ENCODE peak calls at places on chromosomes 3 and 15, in four cellular contexts. One of them, this sample, is unnamed.
A peak's percentile ranks its signal among the peaks of the same experiment; 100 is the strongest.

GRCh38 chr3:44931791-44932190 is 44.2 kb downstream of the ZDHHC3 start:
- DNase-seq in A673: no peak
- DNase-seq in fibroblast of lung: no peak
- DNase-seq in Peyer's patch: no peak
- DNase-seq in this sample: no peak

GRCh38 chr3:36729204-36730056 is 34.9 kb downstream of the DCLK3 start:
- DNase-seq in A673: peak; percentile 69
- DNase-seq in fibroblast of lung: peak; percentile 49
- DNase-seq in Peyer's patch: no peak
- DNase-seq in this sample: peak; percentile 28

GRCh38 chr3:57029924-57030323 is 30.5 kb upstream of the SPATA12 start:
- DNase-seq in fibroblast of lung: no peak
- DNase-seq in A673: no peak
- DNase-seq in Peyer's patch: no peak
- DNase-seq in this sample: no peak

GRCh38 chr15:39587291-39587909 is 6.5 kb downstream of the THBS1 start:
- DNase-seq in fibroblast of lung: peak; percentile 15
- DNase-seq in A673: no peak
- DNase-seq in Peyer's patch: no peak
- DNase-seq in this sample: no peak

GRCh38 chr3:10992946-10993728 is 589 bp downstream of the SLC6A1 start:
- DNase-seq in fibroblast of lung: no peak
- DNase-seq in A673: no peak
- DNase-seq in Peyer's patch: no peak
- DNase-seq in this sample: no peak

GRCh38 chr15:85754993-85755392 is 39.7 kb downstream of the KLHL25 start:
- DNase-seq in fibroblast of lung: no peak
- DNase-seq in Peyer's patch: peak; percentile 37
- DNase-seq in A673: no peak
- DNase-seq in this sample: no peak

GRCh38 chr3:33360136-33360825 is 79.9 kb downstream of the UBP1 start:
- DNase-seq in Peyer's patch: no peak
- DNase-seq in A673: no peak
- DNase-seq in fibroblast of lung: peak; percentile 91
- DNase-seq in this sample: peak; percentile 88

GRCh38 chr15:55526559-55527036 is 18.6 kb upstream of the DNAAF4 start:
- DNase-seq in Peyer's patch: no peak
- DNase-seq in fibroblast of lung: peak; percentile 62
- DNase-seq in A673: peak; percentile 77
- DNase-seq in this sample: peak; percentile 39

GRCh38 chr15:63372753-63373152 is 8.9 kb downstream of the CA12 start:
- DNase-seq in Peyer's patch: no peak
- DNase-seq in A673: peak; percentile 14
- DNase-seq in fibroblast of lung: peak; percentile 66
- DNase-seq in this sample: no peak

GRCh38 chr3:48268381-48268935 is 27.6 kb downstream of the ZNF589 start:
- DNase-seq in A673: peak; percentile 33
- DNase-seq in fibroblast of lung: peak; percentile 22
- DNase-seq in Peyer's patch: peak; percentile 76
- DNase-seq in this sample: peak; percentile 99

GRCh38 chr3:43892061-43892460 is 201.3 kb downstream of the ABHD5 start:
- DNase-seq in A673: no peak
- DNase-seq in fibroblast of lung: no peak
- DNase-seq in Peyer's patch: no peak
- DNase-seq in this sample: no peak

GRCh38 chr15:72285402-72285801 is 13.0 kb upstream of the PARP6 start:
- DNase-seq in fibroblast of lung: no peak
- DNase-seq in A673: no peak
- DNase-seq in Peyer's patch: no peak
- DNase-seq in this sample: no peak

GRCh38 chr15:55661431-55661830 is 73.3 kb upstream of the PYGO1 start:
- DNase-seq in Peyer's patch: no peak
- DNase-seq in fibroblast of lung: peak; percentile 65
- DNase-seq in A673: peak; percentile 58
- DNase-seq in this sample: no peak

GRCh38 chr15:100764778-100765457 is 114.7 kb upstream of the ALDH1A3 start:
- DNase-seq in fibroblast of lung: peak; percentile 95
- DNase-seq in Peyer's patch: no peak
- DNase-seq in A673: peak; percentile 19
- DNase-seq in this sample: no peak

GRCh38 chr3:190883973-190884832 is 21.7 kb upstream of the GMNC start:
- DNase-seq in fibroblast of lung: peak; percentile 38
- DNase-seq in Peyer's patch: no peak
- DNase-seq in A673: peak; percentile 90
- DNase-seq in this sample: peak; percentile 25

GRCh38 chr3:17782751-17783150 is 40.3 kb upstream of the TBC1D5 start:
- DNase-seq in Peyer's patch: no peak
- DNase-seq in A673: no peak
- DNase-seq in fibroblast of lung: no peak
- DNase-seq in this sample: no peak

GRCh38 chr3:14397531-14397930 is 4.9 kb upstream of the SLC6A6 start:
- DNase-seq in Peyer's patch: no peak
- DNase-seq in fibroblast of lung: no peak
- DNase-seq in A673: no peak
- DNase-seq in this sample: no peak

GRCh38 chr3:39638286-39638685 is 170.8 kb downstream of the MOBP start:
- DNase-seq in fibroblast of lung: peak; percentile 23
- DNase-seq in A673: no peak
- DNase-seq in Peyer's patch: no peak
- DNase-seq in this sample: no peak

GRCh38 chr15:38378162-38378560 is 75.8 kb upstream of the FAM98B start:
- DNase-seq in fibroblast of lung: peak; percentile 27
- DNase-seq in A673: peak; percentile 18
- DNase-seq in Peyer's patch: no peak
- DNase-seq in this sample: no peak

GRCh38 chr15:63503739-63504246 is 600 bp upstream of the USP3 start:
- DNase-seq in fibroblast of lung: peak; percentile 89
- DNase-seq in Peyer's patch: no peak
- DNase-seq in A673: peak; percentile 62
- DNase-seq in this sample: peak; percentile 83

GRCh38 chr3:153896197-153896596 is 225.0 kb upstream of the ARHGEF26 start:
- DNase-seq in Peyer's patch: no peak
- DNase-seq in A673: no peak
- DNase-seq in fibroblast of lung: no peak
- DNase-seq in this sample: no peak

GRCh38 chr3:26087751-26088150 is 297.9 kb downstream of the OXSM start:
- DNase-seq in fibroblast of lung: no peak
- DNase-seq in Peyer's patch: no peak
- DNase-seq in A673: no peak
- DNase-seq in this sample: no peak

GRCh38 chr3:54999159-54999558 is 71.3 kb upstream of the LRTM1 start:
- DNase-seq in A673: peak; percentile 46
- DNase-seq in fibroblast of lung: peak; percentile 96
- DNase-seq in Peyer's patch: no peak
- DNase-seq in this sample: peak; percentile 45

GRCh38 chr3:102179321-102180290 is 255.2 kb upstream of the ZPLD1 start:
- DNase-seq in Peyer's patch: no peak
- DNase-seq in A673: peak; percentile 56
- DNase-seq in fibroblast of lung: peak; percentile 63
- DNase-seq in this sample: no peak

GRCh38 chr3:78765671-78766485 is 1001.9 kb downstream of the ROBO1 start:
- DNase-seq in Peyer's patch: no peak
- DNase-seq in fibroblast of lung: no peak
- DNase-seq in A673: no peak
- DNase-seq in this sample: no peak

GRCh38 chr3:16303037-16303436 is 38.0 kb downstream of the OXNAD1 start:
- DNase-seq in Peyer's patch: no peak
- DNase-seq in A673: no peak
- DNase-seq in fibroblast of lung: peak; percentile 34
- DNase-seq in this sample: no peak

GRCh38 chr3:157201648-157202278 is 41.8 kb upstream of the CCNL1 start:
- DNase-seq in Peyer's patch: no peak
- DNase-seq in fibroblast of lung: peak; percentile 58
- DNase-seq in A673: peak; percentile 72
- DNase-seq in this sample: peak; percentile 28

GRCh38 chr3:129446926-129447325 is 6.9 kb downstream of the IFT122 start:
- DNase-seq in Peyer's patch: no peak
- DNase-seq in fibroblast of lung: no peak
- DNase-seq in A673: no peak
- DNase-seq in this sample: no peak

GRCh38 chr3:56921573-56922571 is 120.1 kb upstream of the ARHGEF3 start:
- DNase-seq in Peyer's patch: no peak
- DNase-seq in A673: no peak
- DNase-seq in fibroblast of lung: peak; percentile 82
- DNase-seq in this sample: no peak

GRCh38 chr3:85090495-85090894 is 131.7 kb downstream of the CADM2 start:
- DNase-seq in A673: no peak
- DNase-seq in fibroblast of lung: no peak
- DNase-seq in Peyer's patch: no peak
- DNase-seq in this sample: no peak

GRCh38 chr15:33089878-33090757 is 104.4 kb downstream of the FMN1 start:
- DNase-seq in Peyer's patch: no peak
- DNase-seq in A673: peak; percentile 74
- DNase-seq in fibroblast of lung: peak; percentile 54
- DNase-seq in this sample: peak; percentile 79

GRCh38 chr15:90598053-90598577 is 68.4 kb downstream of the CRTC3 start:
- DNase-seq in A673: no peak
- DNase-seq in fibroblast of lung: no peak
- DNase-seq in Peyer's patch: peak; percentile 54
- DNase-seq in this sample: no peak

GRCh38 chr15:93241696-93242585 is 152.9 kb upstream of the RGMA start:
- DNase-seq in fibroblast of lung: no peak
- DNase-seq in Peyer's patch: no peak
- DNase-seq in A673: no peak
- DNase-seq in this sample: no peak

GRCh38 chr3:64546856-64547255 is 140.9 kb downstream of the ADAMTS9 start:
- DNase-seq in Peyer's patch: no peak
- DNase-seq in fibroblast of lung: no peak
- DNase-seq in A673: no peak
- DNase-seq in this sample: no peak

GRCh38 chr3:180870008-180870733 is 42.3 kb upstream of the FXR1 start:
- DNase-seq in fibroblast of lung: peak; percentile 12
- DNase-seq in Peyer's patch: no peak
- DNase-seq in A673: no peak
- DNase-seq in this sample: peak; percentile 8

GRCh38 chr3:15305366-15305844 is 27.0 kb downstream of the SH3BP5 start:
- DNase-seq in Peyer's patch: no peak
- DNase-seq in A673: no peak
- DNase-seq in fibroblast of lung: peak; percentile 82
- DNase-seq in this sample: no peak

GRCh38 chr15:66721020-66721419 is 19.0 kb downstream of the SMAD6 start:
- DNase-seq in A673: no peak
- DNase-seq in fibroblast of lung: no peak
- DNase-seq in Peyer's patch: no peak
- DNase-seq in this sample: no peak
- H3K4me1 ChIP-seq in A673: peaks cover 26% of the 10 kb centered on the region
- H3K4me1 ChIP-seq in fibroblast of lung: peaks cover 9% of the 10 kb centered on the region
- H3K4me1 ChIP-seq in Peyer's patch: no peaks in the 10 kb centered on the region
- H3K4me1 ChIP-seq in this sample: peaks cover 13% of the 10 kb centered on the region

GRCh38 chr3:4982773-4983738 is 3.8 kb downstream of the BHLHE40 start:
- DNase-seq in A673: no peak
- DNase-seq in fibroblast of lung: peak; percentile 43
- DNase-seq in Peyer's patch: no peak
- DNase-seq in this sample: peak; percentile 69
- H3K4me1 ChIP-seq in A673: peaks cover 35% of the 10 kb centered on the region
- H3K4me1 ChIP-seq in fibroblast of lung: peaks cover 30% of the 10 kb centered on the region
- H3K4me1 ChIP-seq in Peyer's patch: peaks cover 5% of the 10 kb centered on the region
- H3K4me1 ChIP-seq in this sample: peaks cover 50% of the 10 kb centered on the region

DNA sequence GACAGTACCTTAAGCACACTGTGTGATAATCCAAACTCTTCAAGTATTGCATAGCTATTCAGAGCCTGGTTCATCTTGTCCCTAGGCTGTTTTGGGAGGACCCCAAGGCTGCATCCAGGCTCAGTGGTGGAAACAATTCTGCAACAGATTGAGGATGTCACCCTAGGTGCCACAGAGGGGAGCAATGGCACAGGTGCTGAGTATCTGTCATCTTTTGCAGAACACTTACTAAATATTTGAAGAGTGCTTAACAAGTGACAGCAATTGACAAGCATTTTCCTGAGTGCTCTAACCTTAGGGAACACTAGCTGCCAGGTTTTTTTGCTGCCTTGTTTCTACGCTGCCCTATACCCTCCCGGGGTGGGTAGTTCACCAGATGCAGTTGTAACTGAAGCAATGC is 27.7 kb downstream of the STARD5 start:
- DNase-seq in fibroblast of lung: no peak
- DNase-seq in A673: no peak
- DNase-seq in Peyer's patch: no peak
- DNase-seq in this sample: no peak
- H3K4me1 ChIP-seq in fibroblast of lung: peaks cover 2% of the 10 kb centered on the region
- H3K4me1 ChIP-seq in A673: peaks cover 17% of the 10 kb centered on the region
- H3K4me1 ChIP-seq in Peyer's patch: peaks cover 8% of the 10 kb centered on the region
- H3K4me1 ChIP-seq in this sample: peaks cover 22% of the 10 kb centered on the region

GRCh38 chr3:159882367-159882766 is 106.3 kb upstream of the IL12A start:
- DNase-seq in fibroblast of lung: no peak
- DNase-seq in A673: no peak
- DNase-seq in Peyer's patch: no peak
- DNase-seq in this sample: no peak
- H3K4me1 ChIP-seq in fibroblast of lung: peaks cover 20% of the 10 kb centered on the region
- H3K4me1 ChIP-seq in A673: peaks cover 26% of the 10 kb centered on the region
- H3K4me1 ChIP-seq in Peyer's patch: no peaks in the 10 kb centered on the region
- H3K4me1 ChIP-seq in this sample: peaks cover 33% of the 10 kb centered on the region

GRCh38 chr3:111545349-111545748 is 3.4 kb downstream of the CD96 start:
- DNase-seq in fibroblast of lung: no peak
- DNase-seq in A673: no peak
- DNase-seq in Peyer's patch: no peak
- DNase-seq in this sample: no peak
- H3K4me1 ChIP-seq in fibroblast of lung: no peaks in the 10 kb centered on the region
- H3K4me1 ChIP-seq in A673: no peaks in the 10 kb centered on the region
- H3K4me1 ChIP-seq in Peyer's patch: no peaks in the 10 kb centered on the region
- H3K4me1 ChIP-seq in this sample: peaks cover 5% of the 10 kb centered on the region

GRCh38 chr3:111929484-111929883 is 49.3 kb upstream of the ABHD10 start:
- DNase-seq in fibroblast of lung: no peak
- DNase-seq in Peyer's patch: no peak
- DNase-seq in A673: no peak
- DNase-seq in this sample: no peak

GRCh38 chr3:111924283-111924682 is 54.5 kb upstream of the ABHD10 start:
- DNase-seq in Peyer's patch: peak; percentile 50
- DNase-seq in A673: no peak
- DNase-seq in fibroblast of lung: no peak
- DNase-seq in this sample: peak; percentile 84

GRCh38 chr3:111932962-111933361 is 45.9 kb upstream of the ABHD10 start:
- DNase-seq in Peyer's patch: no peak
- DNase-seq in fibroblast of lung: no peak
- DNase-seq in A673: no peak
- DNase-seq in this sample: no peak

GRCh38 chr3:111926266-111926676 is 52.6 kb upstream of the ABHD10 start:
- DNase-seq in A673: peak; percentile 93
- DNase-seq in Peyer's patch: no peak
- DNase-seq in fibroblast of lung: no peak
- DNase-seq in this sample: no peak

DNA sequence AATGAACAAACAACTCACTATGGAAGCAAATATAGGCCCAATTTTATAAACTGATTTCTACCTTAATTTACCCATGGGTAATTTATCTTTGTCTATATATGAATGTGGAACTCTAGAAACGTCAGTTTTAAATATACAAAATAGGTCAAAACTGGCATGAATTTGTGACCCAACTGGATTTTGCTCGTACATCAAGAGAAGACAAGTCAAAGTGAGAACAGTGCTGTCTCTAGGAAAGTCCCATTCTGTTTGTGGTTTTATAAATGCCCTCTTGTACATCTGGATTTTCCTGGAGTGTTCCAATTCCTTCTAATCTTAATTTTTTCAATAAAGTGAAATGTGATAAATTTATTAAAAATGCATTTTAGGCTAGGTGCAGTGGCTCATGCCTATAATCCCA is 50.2 kb upstream of the ABHD10 start:
- DNase-seq in Peyer's patch: no peak
- DNase-seq in A673: no peak
- DNase-seq in fibroblast of lung: no peak
- DNase-seq in this sample: no peak
- H3K4me1 ChIP-seq in Peyer's patch: no peaks in the 10 kb centered on the region
- H3K4me1 ChIP-seq in A673: peaks cover 38% of the 10 kb centered on the region
- H3K4me1 ChIP-seq in fibroblast of lung: no peaks in the 10 kb centered on the region
- H3K4me1 ChIP-seq in this sample: peaks cover 9% of the 10 kb centered on the region